ENCODE peak calls at places on chromosome 14, in ten cellular contexts. Q is DND-41; F is Karpas-422; N is body of pancreas; B is effector memory CD4-positive, alpha-beta T cell; O is adipocyte; S is hepatocyte; C is WERI-Rb-1; I is IMR-90; A is ovary. D is an unnamed sample.

GRCh38 chr14:105398044-105398725 is at the start of gene TEX22:
- DNase-seq in Q (peak; percentile 92), F (peak; percentile 99), N (peak; percentile 88), B (peak; percentile 68), O (peak; percentile 94), S (peak; percentile 94), C (peak; percentile 91), I (peak; percentile 64), A (peak; percentile 96), D (peak; percentile 98)

GRCh38 chr14:90049390-90049789 is 12.4 kb upstream of the KCNK13 start:
- DNase-seq in Q (no peak), F (no peak), N (no peak), B (no peak), O (no peak), S (no peak), C (peak; percentile 74), I (no peak), A (no peak), D (peak; percentile 39)

GRCh38 chr14:59013672-59014298 is 174.7 kb upstream of the DAAM1 start:
- DNase-seq in Q (no peak), F (no peak), N (no peak), B (no peak), O (no peak), S (no peak), C (no peak), I (peak; percentile 68), A (no peak), D (no peak)

GRCh38 chr14:102779574-102780315 is 2.5 kb downstream of the TRAF3 start:
- DNase-seq in Q (no peak), F (no peak), N (no peak), B (no peak), O (peak; percentile 11), S (no peak), C (no peak), I (peak; percentile 33), A (no peak), D (peak; percentile 32)

GRCh38 chr14:74618078-74618952 is 6.3 kb upstream of the LTBP2 start:
- DNase-seq in Q (peak; percentile 67), F (peak; percentile 91), N (peak; percentile 56), B (peak; percentile 64), O (peak; percentile 72), S (no peak), C (no peak), I (peak; percentile 74), A (no peak), D (no peak)

GRCh38 chr14:77113644-77114043 is 15.6 kb downstream of the CIPC start:
- DNase-seq in Q (no peak), F (no peak), N (no peak), B (no peak), O (no peak), S (no peak), C (no peak), I (no peak), A (no peak), D (no peak)

GRCh38 chr14:89236846-89237245 is 180.2 kb downstream of the FOXN3 start:
- DNase-seq in Q (no peak), F (no peak), N (no peak), B (no peak), O (no peak), S (no peak), C (no peak), I (peak; percentile 52), A (no peak), D (no peak)

GRCh38 chr14:92973265-92973797 is 50.4 kb downstream of the CHGA start:
- DNase-seq in Q (peak; percentile 19), F (peak; percentile 67), N (peak; percentile 65), B (no peak), O (peak; percentile 57), S (peak; percentile 78), C (peak; percentile 91), I (peak; percentile 53), A (peak; percentile 62), D (peak; percentile 94)

GRCh38 chr14:76926521-76927251 is 100.5 kb downstream of the LRRC74A start:
- DNase-seq in Q (peak; percentile 76), F (peak; percentile 91), N (no peak), B (peak; percentile 75), O (peak; percentile 85), S (peak; percentile 63), C (no peak), I (peak; percentile 58), A (peak; percentile 72), D (peak; percentile 85)

GRCh38 chr14:90140298-90140955 is 78.6 kb downstream of the KCNK13 start:
- DNase-seq in Q (no peak), F (no peak), N (no peak), B (no peak), O (peak; percentile 19), S (no peak), C (peak; percentile 14), I (peak; percentile 17), A (no peak), D (no peak)

GRCh38 chr14:58805057-58805456 is 167.3 kb downstream of the DACT1 start:
- DNase-seq in Q (no peak), F (no peak), N (no peak), B (no peak), O (peak; percentile 79), S (no peak), C (no peak), I (peak; percentile 4), A (no peak), D (no peak)

GRCh38 chr14:36477266-36477665 is 42.8 kb downstream of the NKX2-1 start:
- DNase-seq in Q (peak; percentile 9), F (no peak), N (no peak), B (no peak), O (no peak), S (no peak), C (no peak), I (no peak), A (no peak), D (no peak)

GRCh38 chr14:67331368-67332125 is 28.1 kb downstream of the ATP6V1D start:
- DNase-seq in Q (no peak), F (no peak), N (no peak), B (no peak), O (peak; percentile 57), S (no peak), C (no peak), I (peak; percentile 43), A (no peak), D (no peak)

GRCh38 chr14:47921133-47921532 is 245.7 kb upstream of the MDGA2 start:
- DNase-seq in Q (no peak), F (no peak), N (no peak), B (no peak), O (no peak), S (no peak), C (no peak), I (no peak), A (no peak), D (no peak)

GRCh38 chr14:57492859-57493258 is 798 bp downstream of the CCDC198 start:
- DNase-seq in Q (no peak), F (no peak), N (no peak), B (no peak), O (peak; percentile 43), S (peak; percentile 43), C (no peak), I (peak; percentile 45), A (no peak), D (no peak)

GRCh38 chr14:105260826-105261438 is 12.6 kb downstream of the BTBD6 start:
- DNase-seq in Q (no peak), F (no peak), N (no peak), B (no peak), O (no peak), S (no peak), C (peak; percentile 48), I (no peak), A (no peak), D (no peak)

GRCh38 chr14:53838374-53838773 is 118.3 kb downstream of the BMP4 start:
- DNase-seq in Q (no peak), F (no peak), N (no peak), B (no peak), O (no peak), S (no peak), C (no peak), I (no peak), A (no peak), D (no peak)

GRCh38 chr14:75418779-75419768 is 8.7 kb upstream of the JDP2 start:
- DNase-seq in Q (peak; percentile 21), F (no peak), N (peak; percentile 50), B (no peak), O (no peak), S (peak; percentile 68), C (peak; percentile 84), I (no peak), A (no peak), D (peak; percentile 86)

GRCh38 chr14:97719931-97720330 is 922.7 kb downstream of the VRK1 start:
- DNase-seq in Q (peak; percentile 90), F (no peak), N (no peak), B (peak; percentile 39), O (no peak), S (no peak), C (no peak), I (no peak), A (no peak), D (no peak)

GRCh38 chr14:94062344-94062904 is 18.6 kb downstream of the DDX24 start:
- DNase-seq in Q (no peak), F (no peak), N (no peak), B (no peak), O (peak; percentile 36), S (no peak), C (no peak), I (peak; percentile 64), A (no peak), D (no peak)
- H3K36me3 ChIP-seq in Q (peaks cover 68% of the 10 kb centered on the region), F (peaks cover 51% of the 10 kb centered on the region), N (peaks cover 14% of the 10 kb centered on the region), B (peaks cover 64% of the 10 kb centered on the region), O (peaks cover 55% of the 10 kb centered on the region), S (peaks cover 7% of the 10 kb centered on the region), C (peaks cover 53% of the 10 kb centered on the region), I (peaks cover 40% of the 10 kb centered on the region), A (no peaks in the 10 kb centered on the region), D (peaks cover 35% of the 10 kb centered on the region)

DNA sequence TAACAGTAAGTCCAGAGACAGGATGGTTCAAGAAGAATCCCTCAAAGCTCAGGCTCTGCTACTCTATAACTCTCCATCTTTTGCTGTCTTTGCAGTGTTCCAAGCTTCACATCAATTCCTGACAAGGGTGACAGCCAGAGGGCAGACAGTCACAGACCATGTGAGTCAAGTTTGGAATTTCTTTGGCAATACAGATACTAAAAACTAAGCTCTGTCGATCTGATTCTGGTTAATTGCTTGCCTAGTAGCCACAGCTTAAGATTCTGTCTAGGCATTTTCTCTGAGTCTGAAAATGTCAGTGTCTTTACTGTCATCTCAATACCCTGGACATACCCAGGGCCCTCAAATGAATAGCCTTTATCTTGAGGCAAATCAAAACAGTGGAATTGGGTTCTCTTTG is 153.7 kb downstream of the CEP128 start:
- DNase-seq in Q (no peak), F (no peak), N (no peak), B (no peak), O (peak; percentile 30), S (no peak), C (no peak), I (no peak), A (no peak), D (no peak)
- H3K4me3 ChIP-seq in Q (no peak overlapping the region), F (no peak overlapping the region), N (no peak overlapping the region), B (no peak overlapping the region), O (no peak overlapping the region), S (no peak overlapping the region), C (no peak overlapping the region), I (no peak overlapping the region), A (no peak overlapping the region), D (no peak overlapping the region)

GRCh38 chr14:35083530-35084150 is 37.6 kb downstream of the FAM177A1 start:
- DNase-seq in Q (no peak), F (no peak), N (no peak), B (no peak), O (no peak), S (no peak), C (no peak), I (no peak), A (no peak), D (no peak)
- H3K36me3 ChIP-seq in Q (peaks cover 66% of the 10 kb centered on the region), F (peaks cover 56% of the 10 kb centered on the region), N (peaks cover 15% of the 10 kb centered on the region), B (peaks cover 59% of the 10 kb centered on the region), O (peaks cover 83% of the 10 kb centered on the region), S (no peaks in the 10 kb centered on the region), C (peaks cover 41% of the 10 kb centered on the region), I (peaks cover 20% of the 10 kb centered on the region), A (no peaks in the 10 kb centered on the region), D (peaks cover 3% of the 10 kb centered on the region)

GRCh38 chr14:101121399-101122113 is 218.0 kb upstream of the RTL1 start:
- DNase-seq in Q (peak; percentile 67), F (no peak), N (no peak), B (no peak), O (no peak), S (no peak), C (no peak), I (no peak), A (no peak), D (peak; percentile 17)
- H3K4me3 ChIP-seq in Q (peak overlapping the region; percentile 23), F (peak overlapping the region; percentile 67), N (no peak overlapping the region), B (no peak overlapping the region), O (no peak overlapping the region), S (no peak overlapping the region), C (no peak overlapping the region), I (no peak overlapping the region), A (no peak overlapping the region), D (no peak overlapping the region)